ENCODE peak calls at places on chromosome 19, in four cellular contexts. N is neural progenitor cell, F is transverse colon, Z is breast epithelium. C is an unnamed sample.

GRCh38 chr19:10764340-10764894 is 46.5 kb downstream of the DNM2 start:
- DNase-seq in N (no peak), F (peak), Z (no peak), C (no peak)

GRCh38 chr19:1725100-1726064 is 27.9 kb upstream of the ONECUT3 start:
- DNase-seq in Z (no peak), F (peak), N (peak), C (no peak)

GRCh38 chr19:38255759-38256052 is 468 bp downstream of the PPP1R14A start:
- DNase-seq in Z (no peak), N (peak), F (no peak), C (no peak)

GRCh38 chr19:35977446-35978222 is 17.4 kb upstream of the SDHAF1 start:
- DNase-seq in Z (no peak), N (peak), F (no peak), C (no peak)

GRCh38 chr19:12721656-12722565 is 1.8 kb downstream of the TNPO2 start:
- DNase-seq in N (peak), F (peak), Z (peak), C (no peak)

GRCh38 chr19:55266840-55267239 is 8.0 kb upstream of the PPP6R1 start:
- DNase-seq in F (no peak), Z (no peak), N (no peak), C (no peak)

GRCh38 chr19:14795078-14795721 is 16.8 kb upstream of the ADGRE2 start:
- DNase-seq in N (no peak), F (no peak), Z (no peak), C (no peak)

GRCh38 chr19:14366529-14366928 is 14.7 kb upstream of the ADGRE5 start:
- DNase-seq in N (peak), F (peak), Z (peak), C (peak)

GRCh38 chr19:50814883-50815282 is 8.7 kb downstream of the KLK1 start:
- DNase-seq in F (no peak), N (no peak), Z (no peak), C (no peak)

GRCh38 chr19:50478901-50479715 is 2.5 kb upstream of the GARIN5A start:
- DNase-seq in F (no peak), N (peak), Z (no peak), C (no peak)

GRCh38 chr19:35216833-35217707 is 11.5 kb downstream of the FAM187B start:
- DNase-seq in F (peak), Z (no peak), N (no peak), C (no peak)

GRCh38 chr19:55687281-55688172 is 12.5 kb downstream of the EPN1 start:
- DNase-seq in N (no peak), F (peak), Z (no peak), C (no peak)

GRCh38 chr19:5628919-5629481 is 6.1 kb downstream of the SAFB start:
- DNase-seq in N (no peak), Z (no peak), F (no peak), C (no peak)

GRCh38 chr19:49338691-49339363 is 3.6 kb downstream of the CD37 start:
- DNase-seq in F (peak), N (peak), Z (peak), C (no peak)

GRCh38 chr19:48354332-48354992 is 9.3 kb downstream of the TMEM143 start:
- DNase-seq in Z (no peak), F (no peak), N (no peak), C (no peak)

GRCh38 chr19:37896142-37896541 is 10.3 kb downstream of the WDR87 start:
- DNase-seq in N (no peak), Z (no peak), F (no peak), C (no peak)

DNA sequence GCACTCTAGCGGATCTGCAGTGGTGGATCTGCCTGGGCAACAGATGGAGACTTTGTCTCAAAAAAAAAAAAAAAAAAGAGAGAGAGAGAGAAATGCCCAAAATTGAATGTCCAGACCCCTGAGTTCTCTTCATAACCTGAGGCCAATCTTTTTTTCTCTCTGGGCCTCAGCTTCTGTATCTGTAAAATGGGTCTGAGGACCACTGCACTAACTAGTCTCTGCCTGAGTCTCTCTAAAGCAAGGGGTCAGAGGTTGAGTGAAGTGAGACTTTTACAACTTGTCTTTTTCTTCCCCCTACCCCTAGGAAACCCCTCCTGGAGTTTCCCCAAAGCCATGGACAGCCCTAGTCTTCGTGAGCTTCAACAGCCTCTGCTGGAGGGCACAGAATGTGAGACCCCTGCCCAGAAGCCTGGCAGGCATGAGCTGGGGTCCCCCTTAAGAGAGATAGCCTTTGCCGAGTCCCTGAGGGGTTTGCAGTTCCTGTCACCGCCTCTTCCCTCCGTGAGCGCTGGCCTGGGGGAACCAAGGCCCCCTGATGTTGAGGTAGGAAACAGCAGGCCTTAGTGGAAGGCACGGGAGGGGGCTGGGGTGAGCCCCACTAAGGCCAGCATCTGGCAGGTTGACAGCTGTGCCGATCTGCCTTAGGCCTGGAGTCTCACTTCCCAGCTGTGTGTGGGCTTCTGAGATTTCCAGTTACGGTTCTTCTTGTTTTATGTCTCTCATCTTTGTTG is 1.8 kb downstream of the TMEM91 start:
- DNase-seq in N (peak), Z (no peak), F (no peak), C (no peak)
- TF ChIP-seq CTCF in N (peak), Z (no peak), F (no peak), C (no peak)

DNA sequence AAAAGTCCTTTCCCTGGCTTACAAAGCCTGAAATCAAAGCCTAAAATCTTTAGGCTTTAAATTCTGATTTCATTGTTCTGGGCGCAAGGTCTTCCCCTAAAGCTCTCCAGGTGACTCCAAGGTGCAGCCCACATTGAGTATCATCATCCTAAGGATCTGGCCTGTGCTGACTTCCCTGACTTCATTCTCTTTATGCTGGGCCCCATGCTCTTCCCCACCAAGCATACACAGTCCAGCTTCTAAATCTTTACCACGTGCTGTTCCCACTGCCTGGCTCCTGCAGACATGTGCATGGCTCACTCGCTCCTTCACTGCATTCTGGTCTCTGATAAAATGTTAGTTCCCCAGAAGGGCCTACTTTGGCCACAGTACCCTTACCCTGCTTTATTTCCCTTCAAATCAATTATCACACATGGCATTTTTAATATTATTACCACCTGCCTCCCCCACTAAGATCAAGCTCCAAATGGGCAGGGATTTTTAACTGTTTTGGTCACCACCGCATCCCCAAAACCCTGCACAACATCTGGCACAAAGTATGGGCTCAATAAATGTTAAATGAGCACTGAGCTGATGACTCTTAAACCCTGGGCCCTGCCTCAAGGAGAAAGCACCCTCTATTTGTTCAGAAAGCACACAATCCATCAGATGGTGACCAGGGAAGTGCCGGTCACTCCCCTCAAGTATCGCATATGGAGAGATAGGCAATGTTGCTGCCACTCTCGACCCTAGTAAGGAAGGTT is 3.3 kb downstream of the FBL start:
- DNase-seq in N (no peak), F (no peak), Z (no peak), C (no peak)
- TF ChIP-seq CTCF in N (no peak), F (no peak), Z (no peak), C (no peak)

GRCh38 chr19:8609210-8610040 is 1.1 kb downstream of the ADAMTS10 start:
- DNase-seq in F (peak), N (peak), Z (no peak), C (peak)
- TF ChIP-seq CTCF in F (no peak), N (peak), Z (no peak), C (peak)

GRCh38 chr19:41922585-41922984 is 5.7 kb downstream of the ERFL start:
- DNase-seq in F (no peak), Z (no peak), N (no peak), C (no peak)
- TF ChIP-seq CTCF in F (no peak), Z (no peak), N (no peak), C (no peak)

GRCh38 chr19:18577365-18577914 is 5.8 kb downstream of the UBA52 start:
- DNase-seq in F (no peak), Z (no peak), N (no peak), C (no peak)

GRCh38 chr19:18576383-18576782 is 4.7 kb downstream of the UBA52 start:
- DNase-seq in N (no peak), Z (no peak), F (no peak), C (no peak)

GRCh38 chr19:18586311-18586710 is 2.3 kb upstream of the REX1BD start:
- DNase-seq in F (no peak), N (no peak), Z (no peak), C (no peak)

GRCh38 chr19:18574691-18575291 is 3.1 kb downstream of the UBA52 start:
- DNase-seq in N (no peak), F (no peak), Z (no peak), C (no peak)

GRCh38 chr19:18580311-18580710 is 8.3 kb upstream of the REX1BD start:
- DNase-seq in N (no peak), Z (no peak), F (no peak), C (no peak)
- TF ChIP-seq CTCF in N (no peak), Z (no peak), F (no peak), C (no peak)

GRCh38 chr19:30001301-30001700 is 59.3 kb downstream of the URI1 start:
- DNase-seq in Z (no peak), F (no peak), N (peak), C (no peak)

GRCh38 chr19:30000862-30001261 is 58.8 kb downstream of the URI1 start:
- DNase-seq in Z (no peak), F (no peak), N (no peak), C (no peak)

GRCh38 chr19:29999490-29999889 is 57.5 kb downstream of the URI1 start:
- DNase-seq in F (no peak), N (no peak), Z (no peak), C (no peak)

GRCh38 chr19:30003862-30004261 is 61.8 kb downstream of the URI1 start:
- DNase-seq in Z (no peak), N (no peak), F (no peak), C (no peak)

GRCh38 chr19:30001794-30002193 is 59.8 kb downstream of the URI1 start:
- DNase-seq in N (no peak), Z (no peak), F (no peak), C (no peak)
- TF ChIP-seq CTCF in N (peak), Z (no peak), F (no peak), C (no peak)

GRCh38 chr19:42293539-42293938 is 8.4 kb upstream of the PRR19 start:
- DNase-seq in N (peak), F (no peak), Z (no peak), C (no peak)
- TF ChIP-seq CTCF in N (no peak), F (no peak), Z (no peak), C (no peak)

GRCh38 chr19:17966497-17967257 is at the start of gene KCNN1:
- DNase-seq in Z (no peak), N (peak), F (no peak), C (no peak)

GRCh38 chr19:17968376-17968775 is 1.5 kb downstream of the KCNN1 start:
- DNase-seq in F (no peak), Z (no peak), N (no peak), C (no peak)

GRCh38 chr19:17967258-17968051 is 548 bp downstream of the KCNN1 start:
- DNase-seq in F (no peak), Z (no peak), N (peak), C (no peak)

GRCh38 chr19:17972230-17972629 is 5.3 kb downstream of the KCNN1 start:
- DNase-seq in F (no peak), Z (no peak), N (no peak), C (no peak)

GRCh38 chr19:17969096-17969792 is 2.3 kb downstream of the KCNN1 start:
- DNase-seq in Z (no peak), N (no peak), F (no peak), C (no peak)
- TF ChIP-seq CTCF in Z (no peak), N (no peak), F (no peak), C (no peak)

GRCh38 chr19:32357720-32358119 is 12.3 kb downstream of the ZNF507 start:
- DNase-seq in N (no peak), F (no peak), Z (no peak), C (no peak)
- TF ChIP-seq CTCF in N (peak), F (no peak), Z (no peak), C (no peak)

GRCh38 chr19:53810187-53810546 is 13.9 kb downstream of the NLRP12 start:
- DNase-seq in N (no peak), F (no peak), Z (no peak), C (no peak)

GRCh38 chr19:53813996-53814395 is 10.1 kb downstream of the NLRP12 start:
- DNase-seq in N (no peak), F (no peak), Z (no peak), C (no peak)

GRCh38 chr19:53810891-53811290 is 13.2 kb downstream of the NLRP12 start:
- DNase-seq in N (no peak), F (no peak), Z (no peak), C (no peak)

GRCh38 chr19:53809518-53810186 is 14.5 kb downstream of the NLRP12 start:
- DNase-seq in N (peak), F (no peak), Z (no peak), C (no peak)

DNA sequence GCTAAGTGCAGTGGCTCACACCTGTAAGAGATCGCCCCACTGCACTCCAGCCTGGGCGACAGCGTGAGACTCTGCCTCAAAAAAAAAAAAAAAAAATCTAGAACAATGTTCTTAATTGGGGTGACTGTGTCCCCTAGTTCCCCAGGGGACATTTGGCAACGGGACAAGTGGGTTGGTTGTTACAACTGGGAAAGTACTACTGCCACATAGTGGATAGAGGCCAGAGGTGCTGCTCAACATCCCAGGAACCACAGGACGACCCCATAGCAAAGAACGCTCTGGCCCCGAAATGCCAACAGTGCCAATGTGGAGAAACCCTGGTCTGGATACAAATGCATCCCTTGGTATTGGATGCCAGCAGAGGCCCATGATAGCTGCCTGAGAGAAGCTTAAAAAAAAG is 11.8 kb downstream of the NLRP12 start:
- DNase-seq in F (no peak), N (peak), Z (no peak), C (no peak)
- TF ChIP-seq CTCF in F (no peak), N (peak), Z (no peak), C (no peak)